ENCODE peak calls at places on chromosomes 5 and 9, in four cellular contexts. M, R, U and S are unnamed samples.

GRCh38 chr9:72443855-72444254 is 77.6 kb upstream of the TMC1 start:
- DNase-seq in M (peak), R (no peak), U (no peak), S (peak)

GRCh38 chr5:68087866-68088265 is 127.7 kb upstream of the PIK3R1 start:
- DNase-seq in M (no peak), R (peak), U (no peak), S (no peak)

GRCh38 chr9:112753725-112754124 is 3.2 kb downstream of the SNX30 start:
- DNase-seq in M (peak), R (peak), U (no peak), S (peak)

GRCh38 chr5:111171-111570 is 19.2 kb downstream of the PLEKHG4B start:
- DNase-seq in M (no peak), R (no peak), U (no peak), S (no peak)

GRCh38 chr5:93189707-93190120 is 391.3 kb downstream of the NR2F1-AS1 start:
- DNase-seq in M (peak), R (peak), U (no peak), S (peak)

GRCh38 chr9:36728651-36729520 is 156.2 kb downstream of the MELK start:
- DNase-seq in M (peak), R (peak), U (peak), S (peak)

GRCh38 chr5:176526462-176526861 is 10.7 kb downstream of the RNF44 start:
- DNase-seq in M (no peak), R (no peak), U (no peak), S (no peak)

GRCh38 chr9:37333288-37333687 is 89.2 kb upstream of the GRHPR start:
- DNase-seq in M (no peak), R (no peak), U (peak), S (no peak)

GRCh38 chr9:96082516-96083232 is 207.2 kb downstream of the ERCC6L2 start:
- DNase-seq in M (no peak), R (no peak), U (no peak), S (no peak)

GRCh38 chr5:73591102-73591695 is 25.7 kb downstream of the UTP15 start:
- DNase-seq in M (peak), R (peak), U (peak), S (peak)

GRCh38 chr9:134224827-134225154 is 60.4 kb upstream of the RNU6ATAC start:
- DNase-seq in M (no peak), R (no peak), U (no peak), S (no peak)

GRCh38 chr5:112848116-112848811 is 12.8 kb upstream of the SRP19 start:
- DNase-seq in M (peak), R (peak), U (peak), S (peak)

GRCh38 chr5:16229357-16229940 is 49.9 kb upstream of the MARCHF11 start:
- DNase-seq in M (no peak), R (no peak), U (no peak), S (no peak)

GRCh38 chr5:152349683-152350526 is 55.2 kb downstream of the NMUR2 start:
- DNase-seq in M (peak), R (peak), U (peak), S (peak)

GRCh38 chr5:76490970-76491369 is 87.9 kb downstream of the IQGAP2 start:
- DNase-seq in M (no peak), R (no peak), U (no peak), S (no peak)

GRCh38 chr5:33857037-33857436 is 34.8 kb downstream of the ADAMTS12 start:
- DNase-seq in M (no peak), R (no peak), U (no peak), S (no peak)

GRCh38 chr5:153623906-153624765 is 133.7 kb downstream of the GRIA1 start:
- DNase-seq in M (peak), R (peak), U (no peak), S (peak)

GRCh38 chr5:80136751-80137272 is 101.7 kb downstream of the THBS4 start:
- DNase-seq in M (no peak), R (no peak), U (no peak), S (no peak)

GRCh38 chr5:154081246-154081645 is 42.5 kb downstream of the MFAP3 start:
- DNase-seq in M (no peak), R (no peak), U (no peak), S (no peak)

GRCh38 chr9:2722715-2723114 is 5.4 kb downstream of the KCNV2 start:
- DNase-seq in M (peak), R (peak), U (peak), S (no peak)

GRCh38 chr9:69258551-69258950 is 66.5 kb upstream of the ENTREP1 start:
- DNase-seq in M (no peak), R (no peak), U (no peak), S (no peak)

GRCh38 chr9:132645306-132645705 is 24.5 kb downstream of the DDX31 start:
- DNase-seq in M (no peak), R (no peak), U (no peak), S (no peak)

GRCh38 chr5:1998716-1999317 is 116.1 kb upstream of the IRX4 start:
- DNase-seq in M (peak), R (no peak), U (no peak), S (no peak)

GRCh38 chr9:106866243-106866642 is 3.3 kb downstream of the ZNF462 start:
- DNase-seq in M (no peak), R (no peak), U (no peak), S (no peak)

GRCh38 chr9:6598249-6598725 is 47.2 kb downstream of the GLDC start:
- DNase-seq in M (peak), R (no peak), U (no peak), S (no peak)

GRCh38 chr5:173851595-173852248 is 36.4 kb upstream of the CPEB4 start:
- DNase-seq in M (no peak), R (no peak), U (no peak), S (no peak)

GRCh38 chr5:152673601-152674000 is 268.5 kb upstream of the NMUR2 start:
- DNase-seq in M (peak), R (no peak), U (no peak), S (no peak)

GRCh38 chr5:138051441-138052296 is 18.8 kb upstream of the FAM13B start:
- DNase-seq in M (no peak), R (peak), U (no peak), S (no peak)

GRCh38 chr5:176995896-176996767 is 10.4 kb downstream of the UIMC1 start:
- DNase-seq in M (peak), R (peak), U (no peak), S (peak)

GRCh38 chr5:170632266-170632984 is 128.6 kb downstream of the KCNIP1 start:
- DNase-seq in M (no peak), R (no peak), U (peak), S (no peak)

GRCh38 chr5:150213530-150213929 is 23.7 kb downstream of the SLC6A7 start:
- DNase-seq in M (no peak), R (peak), U (no peak), S (no peak)

GRCh38 chr9:13267743-13268142 is 11.7 kb downstream of the MPDZ start:
- DNase-seq in M (peak), R (peak), U (no peak), S (peak)

GRCh38 chr5:15798006-15798405 is 298.0 kb downstream of the FBXL7 start:
- DNase-seq in M (no peak), R (peak), U (no peak), S (no peak)

GRCh38 chr5:59763545-59763944 is 130.0 kb downstream of the PDE4D start:
- DNase-seq in M (no peak), R (peak), U (no peak), S (no peak)

GRCh38 chr9:105204416-105204815 is 40.0 kb upstream of the SLC44A1 start:
- DNase-seq in M (no peak), R (peak), U (no peak), S (no peak)

GRCh38 chr5:149834246-149834855 is 104.2 kb downstream of the PPARGC1B start:
- DNase-seq in M (peak), R (peak), U (peak), S (peak)

GRCh38 chr5:150918613-150919012 is 13.8 kb upstream of the ZNF300 start:
- DNase-seq in M (peak), R (peak), U (no peak), S (no peak)

GRCh38 chr5:97420646-97421045 is 237.6 kb upstream of the RIOK2 start:
- DNase-seq in M (no peak), R (no peak), U (no peak), S (no peak)

GRCh38 chr5:130436430-130436829 is 532.2 kb downstream of the CHSY3 start:
- DNase-seq in M (no peak), R (no peak), U (no peak), S (no peak)

GRCh38 chr9:137680445-137681358 is 61.9 kb downstream of the EHMT1 start:
- DNase-seq in M (no peak), R (no peak), U (peak), S (no peak)
- TF ChIP-seq CTCF in M (no peak), R (no peak), U (no peak), S (no peak)

GRCh38 chr5:43019615-43020293 is 20.4 kb downstream of the ANXA2R start:
- DNase-seq in M (no peak), R (peak), U (no peak), S (peak)
- H3K4me3 ChIP-seq in M (no peak), R (peak), U (no peak), S (peak)

GRCh38 chr5:6714221-6715041 is 1.2 kb downstream of the TENT4A start:
- DNase-seq in M (no peak), R (peak), U (peak), S (peak)

GRCh38 chr5:6715758-6716633 is 2.8 kb downstream of the TENT4A start:
- DNase-seq in M (no peak), R (no peak), U (no peak), S (no peak)

GRCh38 chr5:6713274-6714181 is at the start of gene TENT4A:
- DNase-seq in M (no peak), R (peak), U (peak), S (peak)

GRCh38 chr5:6716634-6717149 is 3.5 kb downstream of the TENT4A start:
- DNase-seq in M (no peak), R (no peak), U (no peak), S (no peak)

GRCh38 chr5:6715271-6715670 is 2.0 kb downstream of the TENT4A start:
- DNase-seq in M (no peak), R (no peak), U (no peak), S (peak)
- TF ChIP-seq EZH2 in M (no peak), R (no peak), U (no peak), S (no peak)

GRCh38 chr9:26863074-26863473 is 29.5 kb downstream of the CAAP1 start:
- DNase-seq in M (no peak), R (peak), U (no peak), S (peak)
- TF ChIP-seq CTCF in M (peak), R (no peak), U (no peak), S (peak)

DNA sequence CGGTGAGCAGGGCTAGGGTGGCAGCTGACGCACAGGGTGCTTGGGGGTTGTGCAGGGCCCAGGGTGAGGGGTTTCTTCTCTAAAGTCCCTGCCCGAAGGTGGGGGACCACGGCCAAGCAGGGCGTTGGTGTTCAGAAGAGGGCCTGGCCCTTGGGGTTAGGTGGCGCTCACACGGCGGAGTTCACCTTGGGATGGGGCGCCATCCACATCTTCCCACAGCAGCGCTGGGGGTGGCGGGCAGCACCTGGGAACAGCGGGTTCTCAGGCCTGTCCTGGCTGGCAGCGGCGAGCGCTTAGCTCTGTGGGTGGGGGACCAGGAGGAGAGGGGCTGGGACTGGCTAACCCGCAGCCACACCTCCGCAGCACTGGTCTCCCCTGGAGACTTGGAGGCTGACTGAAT is 6.1 kb downstream of the GPSM1 start:
- DNase-seq in M (no peak), R (no peak), U (no peak), S (no peak)
- H3K4me3 ChIP-seq in M (no peak), R (no peak), U (no peak), S (no peak)

DNA sequence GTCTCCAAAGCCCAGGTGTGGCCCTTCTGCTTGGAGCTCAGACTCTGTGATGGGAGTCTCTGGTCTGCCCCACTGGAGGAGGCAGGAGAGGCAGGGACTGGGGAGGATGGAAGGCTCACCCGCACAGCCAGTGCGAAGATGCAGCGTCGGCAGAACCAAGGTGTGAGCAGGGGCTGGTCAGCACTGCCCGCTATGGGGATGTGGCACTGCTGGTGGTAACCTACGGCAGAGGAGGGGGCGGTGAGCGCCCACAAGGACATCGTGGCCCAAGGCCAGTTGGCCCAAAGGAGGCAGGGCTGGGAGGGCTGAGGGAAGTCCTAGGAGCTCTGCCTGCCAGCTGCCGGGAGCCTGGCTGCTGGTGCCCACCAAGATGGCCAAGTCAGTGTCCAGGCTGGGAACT is 7.3 kb downstream of the PHF19 start:
- DNase-seq in M (no peak), R (no peak), U (no peak), S (no peak)
- TF ChIP-seq EZH2 in M (no peak), R (no peak), U (no peak), S (no peak)

DNA sequence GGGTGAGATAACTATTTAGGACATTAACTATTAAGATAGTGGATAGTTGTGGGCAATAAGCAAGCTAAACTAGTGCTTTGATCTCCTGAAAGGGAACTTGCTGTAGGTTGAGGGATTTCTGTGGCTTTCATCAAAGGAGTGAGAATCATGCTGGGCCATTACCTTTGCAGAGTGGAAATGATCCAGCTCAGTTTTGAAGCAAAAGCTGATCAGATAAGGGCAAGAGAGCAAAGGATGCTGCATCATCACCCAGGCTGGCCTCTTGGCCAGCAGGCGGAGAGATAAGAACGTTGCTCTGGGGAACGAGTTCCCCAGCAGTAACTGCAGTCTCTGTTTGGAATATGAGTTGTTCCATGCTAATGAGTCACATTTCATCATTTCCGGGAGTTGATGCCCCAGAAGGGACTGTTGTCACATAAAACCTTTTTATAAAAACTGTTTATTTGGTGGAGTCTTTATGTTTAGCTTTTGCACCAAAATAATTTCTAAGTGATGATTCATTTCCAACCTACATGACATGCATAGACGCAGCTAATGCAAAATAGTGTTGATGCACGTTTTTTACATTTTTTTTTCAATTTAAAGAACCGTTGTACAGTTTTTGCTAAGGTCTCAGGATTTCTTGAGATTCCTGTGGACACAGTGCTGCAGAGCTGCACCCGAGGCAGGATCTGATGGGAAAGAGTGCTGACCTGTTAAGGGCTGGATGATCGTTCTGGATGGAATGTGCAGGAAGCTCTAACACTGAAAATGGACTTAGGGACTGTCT is 99.3 kb downstream of the ACTBL2 start:
- DNase-seq in M (peak), R (peak), U (peak), S (peak)
- TF ChIP-seq CTCF in M (no peak), R (peak), U (no peak), S (peak)

GRCh38 chr9:109317979-109318671 is 2.7 kb downstream of the EPB41L4B start:
- DNase-seq in M (peak), R (peak), U (no peak), S (peak)
- H3K4me3 ChIP-seq in M (peak), R (no peak), U (no peak), S (peak)